ENCODE peak calls at places on chromosomes 5 and 9, in ten cellular contexts. S is NCI-H146, U is T-cell, G is stomach, X is amniotic stem cell, B is sigmoid colon, Y is SW 1271, R is HFFc6, J is NCI-H2029, L is tibial nerve. N is an unnamed sample.

GRCh38 chr5:135392256-135392655 is 6.8 kb downstream of the MACROH2A1 start:
- DNase-seq in S (no peak), U (no peak), G (no peak), X (peak; percentile 19), B (no peak), Y (no peak), R (peak; percentile 90), J (no peak), L (no peak), N (no peak)

GRCh38 chr5:171120986-171121622 is 187.9 kb upstream of the TLX3 start:
- DNase-seq in S (no peak), U (no peak), G (no peak), X (no peak), B (peak; percentile 33), Y (no peak), R (no peak), J (no peak), L (no peak), N (no peak)

GRCh38 chr5:137808503-137809135 is 54.5 kb upstream of the HNRNPA0 start:
- DNase-seq in S (no peak), U (no peak), G (no peak), X (no peak), B (no peak), Y (no peak), R (no peak), J (no peak), L (no peak), N (no peak)

GRCh38 chr9:134916161-134916665 is 1.5 kb downstream of the FCN1 start:
- DNase-seq in S (no peak), U (no peak), G (no peak), X (no peak), B (no peak), Y (no peak), R (no peak), J (no peak), L (no peak), N (no peak)

GRCh38 chr5:143218563-143219170 is 184.8 kb downstream of the NR3C1 start:
- DNase-seq in S (peak; percentile 5), U (no peak), G (no peak), X (no peak), B (no peak), Y (no peak), R (no peak), J (peak; percentile 91), L (no peak), N (no peak)

GRCh38 chr5:78458843-78459242 is 98.4 kb downstream of the SCAMP1 start:
- DNase-seq in S (no peak), U (no peak), G (no peak), X (no peak), B (no peak), Y (no peak), R (no peak), J (no peak), L (no peak), N (no peak)

GRCh38 chr9:96051423-96051822 is 175.9 kb downstream of the ERCC6L2 start:
- DNase-seq in S (no peak), U (no peak), G (no peak), X (no peak), B (no peak), Y (no peak), R (no peak), J (no peak), L (no peak), N (no peak)

GRCh38 chr9:127523312-127523851 is 72.1 kb downstream of the LRSAM1 start:
- DNase-seq in S (no peak), U (no peak), G (no peak), X (no peak), B (no peak), Y (peak; percentile 46), R (no peak), J (no peak), L (no peak), N (no peak)

GRCh38 chr5:157740211-157740610 is 3.3 kb upstream of the LSM11 start:
- DNase-seq in S (peak; percentile 2), U (peak; percentile 12), G (no peak), X (no peak), B (no peak), Y (peak; percentile 45), R (peak; percentile 18), J (no peak), L (no peak), N (no peak)

GRCh38 chr5:15499528-15500325 is at the start of gene FBXL7:
- DNase-seq in S (peak; percentile 38), U (no peak), G (peak; percentile 37), X (peak; percentile 63), B (peak; percentile 92), Y (peak; percentile 75), R (peak; percentile 69), J (no peak), L (peak; percentile 58), N (no peak)

GRCh38 chr9:110753734-110754231 is 85.2 kb downstream of the MUSK start:
- DNase-seq in S (no peak), U (no peak), G (no peak), X (no peak), B (no peak), Y (no peak), R (no peak), J (no peak), L (no peak), N (no peak)

GRCh38 chr5:96279796-96280542 is 153.1 kb downstream of the PCSK1 start:
- DNase-seq in S (no peak), U (no peak), G (no peak), X (no peak), B (no peak), Y (no peak), R (peak; percentile 47), J (no peak), L (no peak), N (no peak)

GRCh38 chr9:95810133-95810532 is 65.4 kb upstream of the ERCC6L2 start:
- DNase-seq in S (no peak), U (no peak), G (no peak), X (no peak), B (no peak), Y (no peak), R (no peak), J (no peak), L (no peak), N (no peak)

GRCh38 chr5:127536687-127537086 is 19.2 kb downstream of the PRRC1 start:
- DNase-seq in S (no peak), U (no peak), G (no peak), X (no peak), B (no peak), Y (peak; percentile 46), R (no peak), J (no peak), L (no peak), N (no peak)

GRCh38 chr5:1800470-1801060 is 642 bp upstream of the NDUFS6 start:
- DNase-seq in S (peak; percentile 63), U (peak; percentile 60), G (no peak), X (no peak), B (no peak), Y (no peak), R (no peak), J (peak; percentile 45), L (no peak), N (peak; percentile 59)

GRCh38 chr9:15696979-15697378 is 144.1 kb downstream of the CCDC171 start:
- DNase-seq in S (no peak), U (no peak), G (no peak), X (no peak), B (no peak), Y (no peak), R (peak; percentile 29), J (no peak), L (no peak), N (no peak)

N was measured in stimulated activated effector memory CD8-positive, alpha-beta T cell treated with anti-CD3 and anti-CD28 coated beads, Interleukin-12 subunit alpha, Interleukin-12 subunit beta, amount 100 ng/mL, for 72 hours.